ENCODE peak calls at places on chromosomes 6 and 20, in eight cellular contexts. A, U, H, E, J, Q, S and C are unnamed samples.

GRCh38 chr6:158605266-158605878 is 39.2 kb downstream of the DYNLT1 start:
- DNase-seq in Q (peak; percentile 80), U (peak; percentile 66), A (no peak), J (peak; percentile 47), S (peak; percentile 73), E (peak; percentile 77), H (peak; percentile 57), C (peak; percentile 72)

GRCh38 chr6:106973841-106974336 is 640 bp downstream of the CD24 start:
- DNase-seq in U (no peak), E (no peak), Q (no peak), J (peak; percentile 19), S (no peak), H (no peak), A (no peak), C (peak; percentile 45)

GRCh38 chr20:44650777-44651493 is 564 bp downstream of the ADA start:
- DNase-seq in U (peak; percentile 42), S (no peak), H (no peak), A (peak; percentile 59), E (no peak), J (no peak), Q (no peak), C (no peak)

GRCh38 chr6:4560225-4561077 is 215.8 kb upstream of the CDYL start:
- DNase-seq in Q (no peak), U (no peak), H (no peak), S (no peak), E (no peak), J (no peak), A (no peak), C (no peak)

GRCh38 chr6:137044366-137045220 is at the start of gene IL20RA:
- DNase-seq in Q (peak; percentile 75), J (no peak), H (peak; percentile 33), A (peak; percentile 31), E (no peak), S (peak; percentile 35), U (peak; percentile 60), C (peak; percentile 48)

GRCh38 chr6:144757299-144757698 is 472.2 kb downstream of the UTRN start:
- DNase-seq in U (no peak), A (no peak), Q (no peak), H (no peak), E (peak; percentile 6), S (no peak), J (no peak), C (no peak)

GRCh38 chr6:54717849-54718455 is 128.6 kb upstream of the FAM83B start:
- DNase-seq in Q (peak; percentile 75), H (peak; percentile 21), J (peak; percentile 33), E (peak; percentile 37), U (no peak), A (peak; percentile 35), S (peak; percentile 86), C (peak; percentile 89)

GRCh38 chr6:121652726-121653623 is 217.5 kb downstream of the GJA1 start:
- DNase-seq in Q (peak; percentile 68), U (no peak), E (peak; percentile 91), J (no peak), H (peak; percentile 64), S (peak; percentile 8), A (no peak), C (peak; percentile 10)

GRCh38 chr6:78192057-78192456 is 539.2 kb downstream of the MEI4 start:
- DNase-seq in S (no peak), J (no peak), E (no peak), U (no peak), Q (no peak), A (no peak), H (no peak), C (no peak)

GRCh38 chr6:42141603-42142117 is 760 bp downstream of the C6orf132 start:
- DNase-seq in J (no peak), Q (no peak), A (no peak), S (no peak), H (no peak), E (no peak), U (no peak), C (peak; percentile 62)

GRCh38 chr6:136703331-136703846 is 88.9 kb downstream of the MAP3K5 start:
- DNase-seq in J (no peak), U (no peak), E (no peak), Q (no peak), S (no peak), A (no peak), H (no peak), C (no peak)

GRCh38 chr20:19947611-19948264 is 69.4 kb upstream of the NAA20 start:
- DNase-seq in S (no peak), Q (no peak), A (no peak), H (no peak), E (peak; percentile 97), U (no peak), J (no peak), C (peak; percentile 81)

GRCh38 chr20:4304601-4305000 is 289.2 kb upstream of the RNF24 start:
- DNase-seq in S (no peak), H (no peak), A (no peak), E (no peak), J (no peak), Q (no peak), U (no peak), C (no peak)

GRCh38 chr20:25323486-25324246 is 67.0 kb downstream of the ABHD12 start:
- DNase-seq in E (no peak), A (no peak), J (no peak), U (no peak), S (no peak), Q (no peak), H (no peak), C (no peak)

GRCh38 chr20:33685328-33686007 is 717 bp downstream of the E2F1 start:
- DNase-seq in Q (no peak), J (no peak), S (peak; percentile 72), A (no peak), H (peak; percentile 16), E (no peak), U (peak; percentile 46), C (no peak)

GRCh38 chr6:112781236-112781635 is 434.1 kb downstream of the RFPL4B start:
- DNase-seq in E (peak; percentile 10), U (no peak), H (no peak), J (no peak), Q (no peak), S (no peak), A (no peak), C (no peak)

GRCh38 chr6:40845588-40845987 is 193.4 kb downstream of the UNC5CL start:
- DNase-seq in S (peak; percentile 12), E (peak; percentile 37), J (no peak), H (peak; percentile 15), Q (peak; percentile 52), A (peak; percentile 36), U (peak; percentile 34), C (peak; percentile 62)

GRCh38 chr20:63118786-63119450 is 97.0 kb downstream of the YTHDF1 start:
- DNase-seq in Q (no peak), U (no peak), J (no peak), A (peak; percentile 5), S (no peak), H (no peak), E (no peak), C (no peak)

GRCh38 chr6:24882295-24882694 is 53.5 kb downstream of the RIPOR2 start:
- DNase-seq in S (no peak), J (no peak), E (peak; percentile 56), A (no peak), H (no peak), Q (no peak), U (no peak), C (no peak)
- TF ChIP-seq POLR2A in S (no peak), J (no peak), E (no peak), A (no peak), H (no peak), Q (no peak), U (no peak), C (no peak)

GRCh38 chr6:36797055-36797454 is 42.2 kb downstream of the CPNE5 start:
- DNase-seq in J (no peak), E (no peak), H (no peak), Q (no peak), S (no peak), A (no peak), U (no peak), C (no peak)
- H3K27me3 ChIP-seq in J (no peaks in the 10 kb centered on the region), E (peaks cover 51% of the 10 kb centered on the region), H (no peaks in the 10 kb centered on the region), Q (no peaks in the 10 kb centered on the region), S (no peaks in the 10 kb centered on the region), A (no peaks in the 10 kb centered on the region), U (no peaks in the 10 kb centered on the region), C (no peaks in the 10 kb centered on the region)

DNA sequence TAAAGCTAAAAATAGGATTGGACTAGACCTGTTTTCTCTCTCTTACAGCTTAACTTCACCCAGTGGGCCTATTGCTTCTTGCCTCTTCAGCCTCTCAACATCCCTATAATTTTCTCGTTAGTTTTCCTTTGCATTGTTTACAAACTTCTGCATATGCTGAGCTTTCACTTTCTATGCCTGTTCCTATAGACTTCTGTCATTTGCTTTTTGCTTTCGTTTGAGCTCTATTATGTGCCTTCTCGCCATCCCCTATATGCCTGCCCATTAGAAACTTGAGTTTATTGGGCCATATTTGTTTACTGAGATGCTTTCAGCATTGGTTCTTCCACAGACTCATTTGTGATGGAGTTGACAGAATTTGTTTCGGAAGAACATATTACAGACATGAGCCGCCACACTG is 40.9 kb downstream of the NCOA7 start:
- DNase-seq in A (no peak), H (no peak), S (no peak), J (no peak), Q (no peak), U (no peak), E (no peak), C (no peak)
- H3K27ac ChIP-seq in A (no peak overlapping the region), H (no peak overlapping the region), S (peak overlapping the region; percentile 36), J (no peak overlapping the region), Q (no peak overlapping the region), U (no peak overlapping the region), E (no peak overlapping the region), C (no peak overlapping the region)

GRCh38 chr20:58389968-58390658 is 1.1 kb downstream of the VAPB start:
- DNase-seq in J (no peak), E (no peak), Q (peak; percentile 28), H (no peak), U (no peak), A (no peak), S (no peak), C (no peak)

GRCh38 chr20:58390659-58391035 is 1.6 kb downstream of the VAPB start:
- DNase-seq in H (no peak), Q (no peak), J (no peak), E (no peak), U (no peak), A (no peak), S (no peak), C (no peak)

GRCh38 chr20:58388882-58389323 is at the start of gene VAPB:
- DNase-seq in A (peak; percentile 97), Q (peak; percentile 95), E (peak; percentile 96), U (peak; percentile 97), H (peak; percentile 92), S (peak; percentile 97), J (peak; percentile 90), C (peak; percentile 95)

GRCh38 chr20:58388028-58388601 is 914 bp upstream of the VAPB start:
- DNase-seq in S (no peak), J (no peak), E (no peak), H (no peak), Q (no peak), U (no peak), A (no peak), C (no peak)

DNA sequence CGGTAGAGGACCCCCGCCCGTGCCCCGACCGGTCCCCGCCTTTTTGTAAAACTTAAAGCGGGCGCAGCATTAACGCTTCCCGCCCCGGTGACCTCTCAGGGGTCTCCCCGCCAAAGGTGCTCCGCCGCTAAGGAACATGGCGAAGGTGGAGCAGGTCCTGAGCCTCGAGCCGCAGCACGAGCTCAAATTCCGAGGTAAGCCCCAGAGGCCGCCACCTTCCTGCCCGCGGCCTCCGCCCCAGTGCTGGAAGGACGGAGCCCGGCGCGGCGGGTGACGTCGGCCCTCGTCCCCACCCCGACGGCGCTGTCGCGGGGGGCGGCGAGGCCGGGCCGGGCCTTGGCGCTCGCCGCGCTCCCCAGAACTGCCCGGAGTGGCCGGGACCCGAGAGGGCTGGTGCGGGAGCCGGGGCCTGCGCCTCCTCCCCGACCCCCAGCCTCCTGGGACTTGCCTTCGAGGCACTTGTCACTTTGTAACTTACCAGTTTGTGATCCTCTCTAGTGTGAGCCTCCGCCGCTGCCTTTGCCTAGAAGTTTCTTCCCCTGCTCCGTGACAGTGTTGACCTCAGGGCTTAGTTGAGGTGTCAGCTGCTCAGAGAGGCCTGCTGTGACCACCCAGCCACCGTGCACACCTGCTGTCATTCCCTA is 417 bp downstream of the VAPB start:
- DNase-seq in H (no peak), Q (peak; percentile 52), J (no peak), A (no peak), E (peak; percentile 32), S (peak; percentile 48), U (no peak), C (peak; percentile 37)
- TF ChIP-seq POLR2A in H (no peak), Q (peak; percentile 16), J (no peak), A (no peak), E (peak; percentile 92), S (peak; percentile 37), U (no peak), C (peak; percentile 37)